ENCODE peak calls at places on chromosomes 5 and 9, in seven cellular contexts. X is lung, V is PC-3, K is SK-N-DZ, O is astrocyte of the hippocampus, C is iPS-NIHi11, N is amniotic stem cell. D is an unnamed sample.

GRCh38 chr9:78196258-78196657 is 39.6 kb upstream of the CEP78 start:
- DNase-seq in X (no peak), V (no peak), K (no peak), O (no peak), C (no peak), N (no peak), D (no peak)

GRCh38 chr5:159645194-159645846 is 271.0 kb upstream of the ADRA1B start:
- DNase-seq in X (no peak), V (no peak), K (no peak), O (no peak), C (no peak), N (no peak), D (no peak)

GRCh38 chr5:113447651-113448050 is 12.9 kb upstream of the TSSK1B start:
- DNase-seq in X (no peak), V (peak; percentile 38), K (peak; percentile 79), O (no peak), C (peak; percentile 20), N (no peak), D (peak; percentile 2)

GRCh38 chr5:91245871-91246270 is 137.2 kb downstream of the ARRDC3 start:
- DNase-seq in X (no peak), V (no peak), K (no peak), O (no peak), C (no peak), N (no peak), D (no peak)

GRCh38 chr5:89313804-89314588 is 431.0 kb upstream of the MEF2C start:
- DNase-seq in X (no peak), V (peak; percentile 66), K (no peak), O (peak; percentile 76), C (no peak), N (peak; percentile 61), D (peak; percentile 1)

GRCh38 chr9:114694146-114694545 is 12.2 kb upstream of the TEX48 start:
- DNase-seq in X (no peak), V (peak; percentile 70), K (no peak), O (peak; percentile 31), C (no peak), N (no peak), D (no peak)

GRCh38 chr5:113058269-113058668 is 81.7 kb downstream of the DCP2 start:
- DNase-seq in X (no peak), V (no peak), K (no peak), O (no peak), C (no peak), N (no peak), D (no peak)

GRCh38 chr9:134165357-134166315 is 1.3 kb upstream of the RNU6ATAC start:
- DNase-seq in X (peak; percentile 41), V (no peak), K (peak; percentile 70), O (peak; percentile 32), C (no peak), N (no peak), D (no peak)

GRCh38 chr5:56075361-56075760 is 80.6 kb upstream of the IL6ST start:
- DNase-seq in X (no peak), V (no peak), K (no peak), O (no peak), C (no peak), N (no peak), D (no peak)

GRCh38 chr5:59473611-59474010 is 419.9 kb downstream of the PDE4D start:
- DNase-seq in X (no peak), V (no peak), K (no peak), O (no peak), C (no peak), N (no peak), D (no peak)

GRCh38 chr5:43677241-43677640 is 74.3 kb downstream of the NNT start:
- DNase-seq in X (no peak), V (no peak), K (no peak), O (no peak), C (no peak), N (no peak), D (no peak)

GRCh38 chr9:109908459-109909390 is 128.7 kb downstream of the PALM2AKAP2 start:
- DNase-seq in X (no peak), V (no peak), K (no peak), O (no peak), C (no peak), N (no peak), D (no peak)

GRCh38 chr5:140362311-140362710 is 2.3 kb downstream of the SLC4A9 start:
- DNase-seq in X (no peak), V (no peak), K (no peak), O (no peak), C (no peak), N (no peak), D (no peak)

GRCh38 chr5:142145106-142145900 is 36.7 kb downstream of the NDFIP1 start:
- DNase-seq in X (peak; percentile 59), V (peak; percentile 74), K (peak; percentile 61), O (peak; percentile 81), C (peak; percentile 62), N (peak; percentile 12), D (peak; percentile 83)

GRCh38 chr9:21028476-21028875 is 3.0 kb downstream of the HACD4 start:
- DNase-seq in X (no peak), V (no peak), K (no peak), O (no peak), C (no peak), N (no peak), D (peak; percentile 1)

GRCh38 chr9:74496819-74497749 is at the start of gene RORB:
- DNase-seq in X (no peak), V (no peak), K (peak; percentile 93), O (peak; percentile 92), C (peak; percentile 85), N (no peak), D (peak; percentile 60)

GRCh38 chr9:83935276-83935890 is 14.2 kb upstream of the KIF27 start:
- DNase-seq in X (no peak), V (peak; percentile 63), K (no peak), O (peak; percentile 89), C (peak; percentile 46), N (peak; percentile 50), D (peak; percentile 75)

GRCh38 chr5:158951951-158952545 is 147.7 kb downstream of the EBF1 start:
- DNase-seq in X (no peak), V (no peak), K (no peak), O (no peak), C (peak; percentile 25), N (no peak), D (no peak)

GRCh38 chr5:74415695-74416102 is 224.8 kb downstream of the ENC1 start:
- DNase-seq in X (no peak), V (no peak), K (no peak), O (no peak), C (no peak), N (no peak), D (no peak)

GRCh38 chr9:97412628-97413382 is 909 bp downstream of the TDRD7 start:
- DNase-seq in X (no peak), V (peak; percentile 24), K (no peak), O (no peak), C (peak; percentile 31), N (no peak), D (no peak)

GRCh38 chr9:126395439-126396212 is 69.0 kb downstream of the MVB12B start:
- DNase-seq in X (no peak), V (peak; percentile 74), K (no peak), O (peak; percentile 82), C (no peak), N (no peak), D (no peak)